ENCODE peak calls at places on chromosomes 16 and 17, in five cellular contexts. One of them, this sample, is unnamed. For H3K4me1, the result is how much of the 10 kb centered on the place peaks cover.

GRCh38 chr17:47192549-47192948 is 3.5 kb upstream of the CDC27 start:
- DNase-seq in tibial nerve: no peak
- DNase-seq in A549: no peak
- DNase-seq in right cardiac atrium: no peak
- DNase-seq in upper lobe of right lung: no peak
- DNase-seq in this sample: no peak

GRCh38 chr17:28807925-28808641 is 34.5 kb downstream of the FAM222B start:
- DNase-seq in tibial nerve: peak
- DNase-seq in A549: peak
- DNase-seq in right cardiac atrium: no peak
- DNase-seq in upper lobe of right lung: no peak
- DNase-seq in this sample: peak

GRCh38 chr16:54734156-54734555 is 196.5 kb upstream of the IRX5 start:
- DNase-seq in tibial nerve: no peak
- DNase-seq in A549: no peak
- DNase-seq in right cardiac atrium: no peak
- DNase-seq in upper lobe of right lung: no peak
- DNase-seq in this sample: no peak

GRCh38 chr17:38379448-38379847 is 27.8 kb downstream of the SOCS7 start:
- DNase-seq in tibial nerve: no peak
- DNase-seq in A549: no peak
- DNase-seq in right cardiac atrium: no peak
- DNase-seq in upper lobe of right lung: no peak
- DNase-seq in this sample: no peak

GRCh38 chr16:59698341-59698979 is 964.3 kb upstream of the GOT2 start:
- DNase-seq in tibial nerve: no peak
- DNase-seq in A549: no peak
- DNase-seq in right cardiac atrium: no peak
- DNase-seq in upper lobe of right lung: no peak
- DNase-seq in this sample: no peak

GRCh38 chr16:19283637-19284036 is 1.9 kb upstream of the CLEC19A start:
- DNase-seq in tibial nerve: no peak
- DNase-seq in A549: no peak
- DNase-seq in right cardiac atrium: no peak
- DNase-seq in upper lobe of right lung: no peak
- DNase-seq in this sample: no peak

GRCh38 chr17:62703269-62703775 is 75.9 kb downstream of the MRC2 start:
- DNase-seq in tibial nerve: no peak
- DNase-seq in A549: peak
- DNase-seq in right cardiac atrium: peak
- DNase-seq in upper lobe of right lung: no peak
- DNase-seq in this sample: no peak

GRCh38 chr17:80297996-80298560 is 37.4 kb downstream of the RNF213 start:
- DNase-seq in tibial nerve: no peak
- DNase-seq in A549: no peak
- DNase-seq in right cardiac atrium: no peak
- DNase-seq in upper lobe of right lung: no peak
- DNase-seq in this sample: no peak

GRCh38 chr16:79137528-79137927 is 463.0 kb downstream of the MAF start:
- DNase-seq in tibial nerve: peak
- DNase-seq in A549: no peak
- DNase-seq in right cardiac atrium: no peak
- DNase-seq in upper lobe of right lung: no peak
- DNase-seq in this sample: no peak

GRCh38 chr17:28955408-28955807 is 4.1 kb upstream of the PHF12 start:
- DNase-seq in tibial nerve: no peak
- DNase-seq in A549: no peak
- DNase-seq in right cardiac atrium: peak
- DNase-seq in upper lobe of right lung: no peak
- DNase-seq in this sample: peak

GRCh38 chr17:57724038-57724728 is 20.9 kb downstream of the CCDC182 start:
- DNase-seq in tibial nerve: no peak
- DNase-seq in A549: no peak
- DNase-seq in right cardiac atrium: no peak
- DNase-seq in upper lobe of right lung: no peak
- DNase-seq in this sample: no peak

GRCh38 chr17:60887607-60888028 is 210.0 kb downstream of the BCAS3 start:
- DNase-seq in tibial nerve: no peak
- DNase-seq in A549: no peak
- DNase-seq in right cardiac atrium: no peak
- DNase-seq in upper lobe of right lung: no peak
- DNase-seq in this sample: no peak

GRCh38 chr16:66717112-66717675 is 20.7 kb upstream of the CMTM4 start:
- DNase-seq in tibial nerve: no peak
- DNase-seq in A549: no peak
- DNase-seq in right cardiac atrium: peak
- DNase-seq in upper lobe of right lung: no peak
- DNase-seq in this sample: no peak

GRCh38 chr17:65564793-65565192 is 3.3 kb upstream of the AXIN2 start:
- DNase-seq in tibial nerve: no peak
- DNase-seq in A549: no peak
- DNase-seq in right cardiac atrium: no peak
- DNase-seq in upper lobe of right lung: no peak
- DNase-seq in this sample: peak

GRCh38 chr16:68696514-68696913 is 40.6 kb upstream of the CDH1 start:
- DNase-seq in tibial nerve: no peak
- DNase-seq in A549: no peak
- DNase-seq in right cardiac atrium: no peak
- DNase-seq in upper lobe of right lung: no peak
- DNase-seq in this sample: no peak

GRCh38 chr16:52463904-52464303 is 83.0 kb downstream of the TOX3 start:
- DNase-seq in tibial nerve: no peak
- DNase-seq in A549: no peak
- DNase-seq in right cardiac atrium: no peak
- DNase-seq in upper lobe of right lung: no peak
- DNase-seq in this sample: no peak

GRCh38 chr17:75755990-75756389 is 9.0 kb downstream of the GALK1 start:
- DNase-seq in tibial nerve: no peak
- DNase-seq in A549: no peak
- DNase-seq in right cardiac atrium: no peak
- DNase-seq in upper lobe of right lung: no peak
- DNase-seq in this sample: no peak

GRCh38 chr17:5533486-5534315 is 47.3 kb downstream of the MIS12 start:
- DNase-seq in tibial nerve: no peak
- DNase-seq in A549: no peak
- DNase-seq in right cardiac atrium: no peak
- DNase-seq in upper lobe of right lung: peak
- DNase-seq in this sample: no peak

GRCh38 chr16:85711982-85712587 is 23.3 kb upstream of the GINS2 start:
- DNase-seq in tibial nerve: no peak
- DNase-seq in A549: no peak
- DNase-seq in right cardiac atrium: no peak
- DNase-seq in upper lobe of right lung: no peak
- DNase-seq in this sample: no peak

GRCh38 chr16:77190190-77190477 is 856 bp upstream of the MON1B start:
- DNase-seq in tibial nerve: no peak
- DNase-seq in A549: no peak
- DNase-seq in right cardiac atrium: no peak
- DNase-seq in upper lobe of right lung: no peak
- DNase-seq in this sample: no peak

GRCh38 chr16:82888616-82889015 is 261.8 kb downstream of the CDH13 start:
- DNase-seq in tibial nerve: no peak
- DNase-seq in A549: no peak
- DNase-seq in right cardiac atrium: no peak
- DNase-seq in upper lobe of right lung: no peak
- DNase-seq in this sample: no peak

GRCh38 chr17:46772013-46772878 is 46.2 kb downstream of the WNT3 start:
- DNase-seq in tibial nerve: no peak
- DNase-seq in A549: peak
- DNase-seq in right cardiac atrium: peak
- DNase-seq in upper lobe of right lung: peak
- DNase-seq in this sample: no peak

GRCh38 chr17:48642059-48642842 is 16.1 kb upstream of the HOXB9 start:
- DNase-seq in tibial nerve: no peak
- DNase-seq in A549: peak
- DNase-seq in right cardiac atrium: no peak
- DNase-seq in upper lobe of right lung: no peak
- DNase-seq in this sample: no peak

GRCh38 chr16:27816561-27816960 is 247.0 kb downstream of the GSG1L start:
- DNase-seq in tibial nerve: no peak
- DNase-seq in A549: no peak
- DNase-seq in right cardiac atrium: no peak
- DNase-seq in upper lobe of right lung: peak
- DNase-seq in this sample: no peak

DNA sequence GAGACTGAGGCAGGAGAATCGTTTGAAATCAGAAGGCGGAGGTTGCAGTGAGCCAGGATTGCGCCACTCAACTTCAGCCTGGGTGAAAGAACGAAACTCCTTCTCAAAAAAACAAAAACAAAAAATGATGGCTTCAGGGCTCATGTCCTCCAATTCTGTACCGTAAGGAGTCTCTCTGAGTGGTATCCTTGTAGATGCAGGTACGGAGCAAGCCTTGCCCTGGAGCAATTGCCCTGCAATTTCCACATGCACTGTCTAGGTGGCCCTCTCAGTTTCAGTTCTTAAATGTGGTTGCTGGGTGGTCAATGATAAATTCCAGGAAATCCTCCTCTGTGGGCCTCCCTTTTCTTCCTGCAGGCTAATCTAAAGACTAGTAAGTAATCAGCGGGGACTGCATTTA is 10.6 kb downstream of the TMEM238L start:
- DNase-seq in tibial nerve: no peak
- DNase-seq in A549: no peak
- DNase-seq in right cardiac atrium: no peak
- DNase-seq in upper lobe of right lung: no peak
- DNase-seq in this sample: no peak
- H3K4me1 ChIP-seq in tibial nerve: under half
- H3K4me1 ChIP-seq in A549: under half
- H3K4me1 ChIP-seq in right cardiac atrium: under half
- H3K4me1 ChIP-seq in upper lobe of right lung: under half
- H3K4me1 ChIP-seq in this sample: under half

DNA sequence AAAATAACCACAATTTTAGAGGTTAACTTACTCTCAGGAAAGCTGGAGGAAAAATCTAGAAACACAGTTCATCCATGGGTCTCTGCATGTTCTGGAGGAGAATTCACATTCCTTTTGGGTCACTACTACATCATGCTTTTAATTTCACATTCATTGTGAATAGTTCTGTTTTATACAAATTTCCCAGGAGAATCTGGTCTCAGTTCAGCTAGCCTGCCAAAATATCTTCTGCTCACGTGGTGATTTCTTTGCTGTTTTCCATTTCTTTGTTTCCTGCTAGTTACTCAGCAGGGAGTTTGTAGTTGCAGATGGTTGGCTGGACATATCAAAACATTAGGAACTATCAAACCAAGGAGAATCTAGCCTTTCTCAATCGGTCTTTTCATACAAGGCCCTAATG is at the start of gene ABCA9:
- DNase-seq in tibial nerve: peak
- DNase-seq in A549: no peak
- DNase-seq in right cardiac atrium: no peak
- DNase-seq in upper lobe of right lung: no peak
- DNase-seq in this sample: no peak
- H3K4me3 ChIP-seq in tibial nerve: peak
- H3K4me3 ChIP-seq in A549: no peak
- H3K4me3 ChIP-seq in right cardiac atrium: peak
- H3K4me3 ChIP-seq in upper lobe of right lung: no peak
- H3K4me3 ChIP-seq in this sample: peak

GRCh38 chr17:50101346-50102163 is 6.4 kb downstream of the PDK2 start:
- DNase-seq in tibial nerve: no peak
- DNase-seq in A549: no peak
- DNase-seq in right cardiac atrium: peak
- DNase-seq in upper lobe of right lung: no peak
- DNase-seq in this sample: peak

GRCh38 chr17:50103252-50103651 is 8.1 kb downstream of the PDK2 start:
- DNase-seq in tibial nerve: no peak
- DNase-seq in A549: no peak
- DNase-seq in right cardiac atrium: no peak
- DNase-seq in upper lobe of right lung: no peak
- DNase-seq in this sample: no peak

GRCh38 chr17:50103941-50104340 is 8.8 kb downstream of the PDK2 start:
- DNase-seq in tibial nerve: no peak
- DNase-seq in A549: no peak
- DNase-seq in right cardiac atrium: no peak
- DNase-seq in upper lobe of right lung: no peak
- DNase-seq in this sample: no peak

GRCh38 chr17:50100921-50101345 is 5.8 kb downstream of the PDK2 start:
- DNase-seq in tibial nerve: no peak
- DNase-seq in A549: no peak
- DNase-seq in right cardiac atrium: no peak
- DNase-seq in upper lobe of right lung: no peak
- DNase-seq in this sample: no peak

DNA sequence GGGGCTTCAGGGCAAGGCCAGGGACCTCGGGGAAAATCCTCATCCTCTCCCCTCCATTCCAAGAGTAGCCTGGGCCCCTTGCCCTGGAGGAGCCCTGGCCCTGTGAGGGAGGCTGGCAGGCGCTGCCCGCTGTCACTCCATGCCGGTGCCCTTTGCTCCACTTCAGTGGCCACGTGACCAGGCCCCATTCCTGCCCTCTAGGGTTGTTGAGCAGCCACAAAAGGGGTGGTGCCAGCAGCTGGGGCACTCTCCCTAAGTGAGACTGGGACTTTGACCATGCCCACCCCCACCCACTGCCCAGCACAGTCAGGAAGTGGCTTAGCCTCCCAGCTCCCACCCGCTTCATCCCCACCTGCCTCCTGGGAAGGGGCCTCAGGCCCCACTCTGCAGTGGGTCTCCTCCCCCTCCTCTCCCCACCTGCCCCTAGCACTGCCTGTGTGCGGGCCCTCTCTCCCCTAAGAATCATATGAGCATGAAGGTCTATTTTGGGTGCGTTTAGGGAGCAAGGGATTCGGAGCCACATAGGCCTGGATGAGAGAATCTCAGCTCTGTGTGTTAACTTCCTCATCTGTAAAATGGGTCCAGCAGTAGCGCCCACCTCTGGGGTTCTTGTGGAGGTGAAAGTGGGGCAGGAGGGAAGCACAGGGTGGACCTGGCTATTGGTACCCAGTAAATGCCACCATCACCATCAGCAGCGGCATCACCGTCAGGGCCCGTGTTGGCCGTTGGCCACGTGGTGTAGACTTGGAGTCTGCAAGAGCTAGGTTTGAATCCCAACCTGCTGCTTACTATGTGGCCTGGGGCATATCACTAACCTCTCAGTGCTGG is 7.2 kb downstream of the PDK2 start:
- DNase-seq in tibial nerve: no peak
- DNase-seq in A549: no peak
- DNase-seq in right cardiac atrium: peak
- DNase-seq in upper lobe of right lung: peak
- DNase-seq in this sample: no peak
- H3K4me1 ChIP-seq in tibial nerve: under half
- H3K4me1 ChIP-seq in A549: under half
- H3K4me1 ChIP-seq in right cardiac atrium: under half
- H3K4me1 ChIP-seq in upper lobe of right lung: under half
- H3K4me1 ChIP-seq in this sample: under half

DNA sequence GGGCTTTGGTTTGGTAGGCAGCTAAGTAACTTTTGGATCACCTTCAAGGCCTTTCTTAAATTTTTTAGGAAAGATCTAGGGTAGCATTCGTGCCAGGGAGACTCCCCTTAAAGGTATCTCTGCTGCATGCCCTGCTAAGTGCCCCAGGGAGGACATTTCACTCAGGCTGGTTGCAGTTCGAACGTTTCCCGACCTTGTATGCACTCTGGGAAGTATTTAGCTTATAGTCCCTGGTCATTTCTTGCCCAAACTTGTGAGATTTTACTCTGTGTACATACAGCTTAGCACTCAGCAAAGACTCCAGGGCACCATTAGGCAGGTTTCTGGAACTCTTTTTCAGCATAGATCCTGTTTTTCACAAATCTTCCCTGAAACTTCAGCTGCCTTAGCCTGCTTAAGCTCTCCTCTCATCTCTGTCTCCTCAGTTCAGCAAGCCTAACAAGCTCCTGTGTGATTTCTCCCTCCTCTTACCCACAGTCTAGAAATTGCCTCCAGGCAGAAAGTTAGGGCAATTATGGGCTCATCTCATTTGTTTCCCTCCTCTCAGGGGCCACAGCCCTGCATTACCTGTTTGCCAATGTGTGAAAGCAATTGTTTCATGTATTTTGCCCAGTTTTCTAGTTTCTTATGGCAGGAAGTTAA is 84.6 kb downstream of the MRTFB start:
- DNase-seq in tibial nerve: no peak
- DNase-seq in A549: no peak
- DNase-seq in right cardiac atrium: no peak
- DNase-seq in upper lobe of right lung: no peak
- DNase-seq in this sample: no peak
- H3K4me3 ChIP-seq in tibial nerve: no peak
- H3K4me3 ChIP-seq in A549: no peak
- H3K4me3 ChIP-seq in right cardiac atrium: no peak
- H3K4me3 ChIP-seq in upper lobe of right lung: no peak
- H3K4me3 ChIP-seq in this sample: no peak